ENCODE peak calls at places on chromosome 2, in five cellular contexts. N is Panc1; Q is astrocyte; D is CD8-positive, alpha-beta T cell; T is MM.1S. P is an unnamed sample.

GRCh38 chr2:128263902-128264331 is 54.8 kb downstream of the HS6ST1 start:
- DNase-seq in D (no peak), N (no peak), Q (no peak), T (no peak), P (no peak)

GRCh38 chr2:159711562-159712193 is 628 bp upstream of the MARCHF7 start:
- DNase-seq in T (no peak), Q (peak; percentile 66), N (peak; percentile 25), D (no peak), P (peak; percentile 23)

GRCh38 chr2:18558458-18558857 is 2.0 kb downstream of the RDH14 start:
- DNase-seq in N (no peak), T (no peak), Q (no peak), D (no peak), P (no peak)

GRCh38 chr2:111705711-111706323 is 178.2 kb downstream of the ANAPC1 start:
- DNase-seq in N (peak; percentile 96), T (peak; percentile 100), Q (peak; percentile 98), D (no peak), P (peak; percentile 100)

GRCh38 chr2:19114754-19115231 is 243.6 kb downstream of the OSR1 start:
- DNase-seq in D (no peak), N (no peak), T (no peak), Q (peak; percentile 76), P (no peak)

GRCh38 chr2:48471048-48471474 is 58.9 kb upstream of the STON1 start:
- DNase-seq in Q (peak; percentile 54), T (peak; percentile 22), D (no peak), N (peak; percentile 32), P (peak; percentile 51)

GRCh38 chr2:155662224-155662623 is 670.3 kb downstream of the NR4A2 start:
- DNase-seq in D (no peak), T (no peak), N (no peak), Q (no peak), P (no peak)

GRCh38 chr2:29022455-29023128 is 41.5 kb downstream of the TOGARAM2 start:
- DNase-seq in N (no peak), D (no peak), T (no peak), Q (peak; percentile 46), P (no peak)

GRCh38 chr2:39266139-39266805 is 22.5 kb upstream of the CDKL4 start:
- DNase-seq in T (peak; percentile 48), D (no peak), N (no peak), Q (peak; percentile 5), P (no peak)

GRCh38 chr2:36912692-36913091 is 53.6 kb downstream of the STRN start:
- DNase-seq in D (no peak), T (no peak), N (no peak), Q (peak; percentile 56), P (no peak)

GRCh38 chr2:207482630-207483029 is 47.1 kb upstream of the CREB1 start:
- DNase-seq in Q (peak; percentile 20), T (no peak), N (no peak), D (no peak), P (no peak)

GRCh38 chr2:58686757-58687156 is 445.6 kb upstream of the FANCL start:
- DNase-seq in Q (no peak), N (no peak), D (no peak), T (no peak), P (no peak)

GRCh38 chr2:58428286-58428552 is 187.1 kb upstream of the FANCL start:
- DNase-seq in Q (no peak), N (no peak), T (peak; percentile 11), D (no peak), P (no peak)

GRCh38 chr2:190415251-190415650 is 7.1 kb downstream of the MFSD6 start:
- DNase-seq in T (no peak), D (no peak), N (no peak), Q (no peak), P (no peak)

GRCh38 chr2:41966431-41966893 is 81.4 kb upstream of the PKDCC start:
- DNase-seq in T (no peak), Q (peak; percentile 98), D (no peak), N (peak; percentile 10), P (peak; percentile 89)

GRCh38 chr2:173402405-173402974 is 47.8 kb downstream of the CDCA7 start:
- DNase-seq in D (peak; percentile 61), Q (peak; percentile 55), T (peak; percentile 84), N (peak; percentile 66), P (peak; percentile 51)
- H3K4me3 ChIP-seq in D (no peak overlapping the region), Q (no peak overlapping the region), T (no peak overlapping the region), N (peak overlapping the region; percentile 28), P (no peak overlapping the region)

DNA sequence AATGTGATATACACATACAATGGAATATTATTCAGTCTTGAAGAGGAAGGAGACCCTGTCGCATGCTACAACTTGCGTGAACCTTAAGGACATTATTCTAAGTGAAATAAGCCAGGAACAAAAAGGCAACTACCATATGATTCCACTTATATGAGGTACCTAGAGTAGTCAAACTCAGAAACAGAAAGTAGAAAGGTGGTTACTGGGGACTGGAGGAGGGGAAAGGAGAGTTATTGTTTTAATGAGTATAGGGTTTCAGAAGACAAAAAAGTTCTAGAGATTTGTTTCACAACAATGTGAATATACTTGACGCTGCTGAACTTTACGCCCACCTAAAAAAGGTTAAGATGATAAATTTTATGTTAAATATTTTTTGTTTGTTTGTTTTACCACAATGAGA is 47.0 kb downstream of the CXCR4 start:
- DNase-seq in Q (no peak), N (no peak), D (no peak), T (peak; percentile 44), P (no peak)
- TF ChIP-seq CTCF in Q (no peak), N (no peak), D (no peak), T (no peak), P (no peak)

GRCh38 chr2:233442028-233442310 is 87.7 kb downstream of the DGKD start:
- DNase-seq in D (no peak), T (no peak), N (no peak), Q (no peak), P (no peak)
- H3K36me3 ChIP-seq in D (peaks cover 62% of the 10 kb centered on the region), T (no peaks in the 10 kb centered on the region), N (peaks cover 12% of the 10 kb centered on the region), Q (peaks cover 3% of the 10 kb centered on the region), P (no peaks in the 10 kb centered on the region)

DNA sequence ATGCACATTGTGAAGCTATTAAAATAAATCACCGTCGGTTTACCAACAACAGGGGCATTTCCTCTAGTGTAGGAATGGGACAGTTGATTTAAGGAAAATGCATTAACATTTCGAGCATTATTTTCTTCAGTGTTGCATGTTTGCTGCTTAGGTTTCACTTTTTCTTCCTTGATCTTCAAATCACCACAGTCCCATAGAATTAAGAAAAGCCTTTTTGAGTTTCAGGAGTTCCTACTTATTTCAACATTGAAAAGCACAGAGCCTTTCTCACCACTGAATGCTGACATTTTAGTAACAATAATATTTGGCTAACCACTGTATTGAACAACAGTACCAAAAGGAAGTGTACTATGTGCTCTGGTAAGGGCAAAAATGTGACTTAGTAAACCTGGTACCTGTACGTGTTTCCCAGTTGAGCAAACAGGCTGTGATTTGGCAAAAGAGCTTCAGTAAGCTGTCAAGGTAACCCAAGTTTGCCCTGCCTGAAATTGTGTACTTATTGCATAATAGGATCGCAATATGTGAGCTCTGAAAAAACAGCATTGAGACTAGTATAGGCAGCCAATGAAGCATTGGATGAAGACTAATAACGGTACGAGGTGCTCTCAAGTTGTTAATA is 2.2 kb downstream of the LRRTM4 start:
- DNase-seq in T (no peak), D (no peak), Q (no peak), N (no peak), P (no peak)
- H3K4me3 ChIP-seq in T (no peak overlapping the region), D (no peak overlapping the region), Q (no peak overlapping the region), N (no peak overlapping the region), P (no peak overlapping the region)

GRCh38 chr2:167964650-167965404 is 282.6 kb downstream of the STK39 start:
- DNase-seq in D (no peak), Q (no peak), T (no peak), N (no peak), P (no peak)
- TF ChIP-seq CTCF in D (no peak), Q (peak; percentile 13), T (peak; percentile 40), N (peak; percentile 44), P (no peak)

GRCh38 chr2:69524799-69525198 is 87.6 kb upstream of the NFU1 start:
- DNase-seq in T (no peak), Q (no peak), N (no peak), D (no peak), P (no peak)
- H3K36me3 ChIP-seq in T (no peaks in the 10 kb centered on the region), Q (peaks cover 55% of the 10 kb centered on the region), N (peaks cover 16% of the 10 kb centered on the region), D (peaks cover 68% of the 10 kb centered on the region), P (no peaks in the 10 kb centered on the region)

GRCh38 chr2:241964133-241964532 is 94.6 kb downstream of the RTP5 start:
- DNase-seq in Q (no peak), N (no peak), T (no peak), D (no peak), P (no peak)
- H3K4me3 ChIP-seq in Q (no peak overlapping the region), N (no peak overlapping the region), T (no peak overlapping the region), D (no peak overlapping the region), P (no peak overlapping the region)

GRCh38 chr2:150609831-150610582 is 122.5 kb upstream of the RND3 start:
- DNase-seq in N (no peak), Q (peak; percentile 92), D (no peak), T (no peak), P (no peak)

GRCh38 chr2:150607471-150607870 is 120.0 kb upstream of the RND3 start:
- DNase-seq in T (no peak), N (no peak), D (no peak), Q (no peak), P (no peak)

GRCh38 chr2:150612957-150613710 is 125.7 kb upstream of the RND3 start:
- DNase-seq in D (no peak), Q (no peak), N (no peak), T (no peak), P (no peak)

GRCh38 chr2:150608341-150608740 is 120.9 kb upstream of the RND3 start:
- DNase-seq in N (no peak), T (no peak), D (no peak), Q (no peak), P (no peak)

DNA sequence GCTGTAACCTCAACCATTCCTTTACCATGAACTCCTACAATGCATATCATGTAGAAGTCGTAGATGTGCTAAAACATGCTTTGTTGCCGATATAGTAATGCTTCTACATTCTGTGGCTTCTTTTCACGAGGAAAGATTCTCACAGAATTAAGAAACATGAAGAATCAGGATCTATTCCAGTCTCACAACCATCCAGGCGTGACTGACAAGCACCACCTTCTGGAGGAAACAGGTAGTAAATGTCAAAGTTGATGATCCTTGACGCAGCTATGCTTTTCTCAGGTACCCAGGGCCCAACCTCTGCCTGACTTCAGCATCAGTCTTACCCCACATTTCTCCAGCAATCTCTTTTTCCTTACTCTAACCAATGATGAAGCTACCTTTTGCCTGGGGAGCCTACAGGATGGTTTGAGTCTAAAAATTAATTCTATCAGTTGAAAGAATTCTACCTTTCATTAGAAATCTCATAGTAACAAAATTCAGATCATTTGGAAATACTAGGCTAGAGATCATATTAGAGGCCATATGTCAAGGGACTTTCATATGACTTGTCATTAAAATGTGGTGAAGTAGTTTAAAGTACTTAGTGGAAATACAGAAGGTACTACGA is 123.3 kb upstream of the RND3 start:
- DNase-seq in Q (no peak), T (peak; percentile 51), N (no peak), D (no peak), P (no peak)
- TF ChIP-seq CTCF in Q (peak; percentile 60), T (peak; percentile 80), N (peak; percentile 70), D (no peak), P (peak; percentile 42)

GRCh38 chr2:99399795-99400194 is 62.6 kb downstream of the EIF5B start:
- DNase-seq in Q (no peak), T (no peak), N (no peak), D (no peak), P (no peak)
- H3K36me3 ChIP-seq in Q (peaks cover 82% of the 10 kb centered on the region), T (peaks cover 9% of the 10 kb centered on the region), N (peaks cover 47% of the 10 kb centered on the region), D (peaks cover 47% of the 10 kb centered on the region), P (peaks cover 7% of the 10 kb centered on the region)